ENCODE peak calls at places on chromosome 19, in six cellular contexts. One of them, this sample, is unnamed.

GRCh38 chr19:14004619-14005380 is 1.3 kb downstream of the RFX1 start:
- DNase-seq in transverse colon: peak
- DNase-seq in sigmoid colon: peak
- DNase-seq in breast epithelium: peak
- DNase-seq in HL-60: peak
- DNase-seq in GM12878: peak
- DNase-seq in this sample: no peak

GRCh38 chr19:33621811-33622504 is at the start of gene CHST8:
- DNase-seq in transverse colon: peak
- DNase-seq in sigmoid colon: no peak
- DNase-seq in breast epithelium: no peak
- DNase-seq in HL-60: no peak
- DNase-seq in GM12878: no peak
- DNase-seq in this sample: no peak

GRCh38 chr19:12766051-12766521 is 9.3 kb downstream of the HOOK2 start:
- DNase-seq in transverse colon: peak
- DNase-seq in sigmoid colon: peak
- DNase-seq in breast epithelium: peak
- DNase-seq in HL-60: no peak
- DNase-seq in GM12878: no peak
- DNase-seq in this sample: no peak

GRCh38 chr19:16899566-16900075 is 10.8 kb downstream of the F2RL3 start:
- DNase-seq in transverse colon: peak
- DNase-seq in sigmoid colon: no peak
- DNase-seq in breast epithelium: no peak
- DNase-seq in HL-60: peak
- DNase-seq in GM12878: no peak
- DNase-seq in this sample: peak

GRCh38 chr19:8262431-8262830 is 45.7 kb downstream of the CD320 start:
- DNase-seq in transverse colon: no peak
- DNase-seq in sigmoid colon: peak
- DNase-seq in breast epithelium: no peak
- DNase-seq in HL-60: no peak
- DNase-seq in GM12878: no peak
- DNase-seq in this sample: no peak

GRCh38 chr19:35522745-35523327 is 5.3 kb downstream of the SBSN start:
- DNase-seq in transverse colon: no peak
- DNase-seq in sigmoid colon: no peak
- DNase-seq in breast epithelium: no peak
- DNase-seq in HL-60: no peak
- DNase-seq in GM12878: no peak
- DNase-seq in this sample: no peak

GRCh38 chr19:18745012-18745735 is 45.9 kb downstream of the COMP start:
- DNase-seq in transverse colon: no peak
- DNase-seq in sigmoid colon: no peak
- DNase-seq in breast epithelium: no peak
- DNase-seq in HL-60: no peak
- DNase-seq in GM12878: no peak
- DNase-seq in this sample: no peak

GRCh38 chr19:10566658-10567410 is 1.0 kb upstream of the KRI1 start:
- DNase-seq in transverse colon: peak
- DNase-seq in sigmoid colon: no peak
- DNase-seq in breast epithelium: no peak
- DNase-seq in HL-60: no peak
- DNase-seq in GM12878: peak
- DNase-seq in this sample: no peak

GRCh38 chr19:55576746-55577145 is 3.9 kb downstream of the ZNF579 start:
- DNase-seq in transverse colon: no peak
- DNase-seq in sigmoid colon: no peak
- DNase-seq in breast epithelium: no peak
- DNase-seq in HL-60: no peak
- DNase-seq in GM12878: no peak
- DNase-seq in this sample: no peak

GRCh38 chr19:38731654-38732301 is 12.5 kb downstream of the CAPN12 start:
- DNase-seq in transverse colon: peak
- DNase-seq in sigmoid colon: peak
- DNase-seq in breast epithelium: peak
- DNase-seq in HL-60: no peak
- DNase-seq in GM12878: no peak
- DNase-seq in this sample: no peak

GRCh38 chr19:28422791-28423650 is 789.9 kb downstream of the UQCRFS1 start:
- DNase-seq in transverse colon: no peak
- DNase-seq in sigmoid colon: no peak
- DNase-seq in breast epithelium: no peak
- DNase-seq in HL-60: no peak
- DNase-seq in GM12878: no peak
- DNase-seq in this sample: no peak

GRCh38 chr19:10748924-10749434 is 31.1 kb downstream of the DNM2 start:
- DNase-seq in transverse colon: peak
- DNase-seq in sigmoid colon: no peak
- DNase-seq in breast epithelium: no peak
- DNase-seq in HL-60: no peak
- DNase-seq in GM12878: no peak
- DNase-seq in this sample: no peak

GRCh38 chr19:29265436-29265835 is 52.5 kb upstream of the UQCRFS1 start:
- DNase-seq in transverse colon: no peak
- DNase-seq in sigmoid colon: no peak
- DNase-seq in breast epithelium: no peak
- DNase-seq in HL-60: no peak
- DNase-seq in GM12878: no peak
- DNase-seq in this sample: no peak

GRCh38 chr19:18698321-18699167 is 15.1 kb downstream of the CRTC1 start:
- DNase-seq in transverse colon: no peak
- DNase-seq in sigmoid colon: no peak
- DNase-seq in breast epithelium: no peak
- DNase-seq in HL-60: no peak
- DNase-seq in GM12878: no peak
- DNase-seq in this sample: no peak

GRCh38 chr19:7887408-7888144 is 734 bp upstream of the LRRC8E start:
- DNase-seq in transverse colon: peak
- DNase-seq in sigmoid colon: no peak
- DNase-seq in breast epithelium: no peak
- DNase-seq in HL-60: no peak
- DNase-seq in GM12878: no peak
- DNase-seq in this sample: no peak

GRCh38 chr19:8367327-8368001 is 3.5 kb downstream of the ANGPTL4 start:
- DNase-seq in transverse colon: peak
- DNase-seq in sigmoid colon: peak
- DNase-seq in breast epithelium: peak
- DNase-seq in HL-60: no peak
- DNase-seq in GM12878: no peak
- DNase-seq in this sample: no peak

GRCh38 chr19:46495789-46496099 is at the start of gene PNMA8B:
- DNase-seq in transverse colon: no peak
- DNase-seq in sigmoid colon: peak
- DNase-seq in breast epithelium: peak
- DNase-seq in HL-60: no peak
- DNase-seq in GM12878: no peak
- DNase-seq in this sample: no peak
- TF ChIP-seq POLR2AphosphoS5 in transverse colon: no peak
- TF ChIP-seq POLR2AphosphoS5 in sigmoid colon: no peak
- TF ChIP-seq POLR2AphosphoS5 in breast epithelium: no peak
- TF ChIP-seq POLR2AphosphoS5 in HL-60: no peak
- TF ChIP-seq POLR2AphosphoS5 in GM12878: no peak
- TF ChIP-seq POLR2AphosphoS5 in this sample: no peak

GRCh38 chr19:1490020-1490310 is 185 bp downstream of the PCSK4 start:
- DNase-seq in transverse colon: no peak
- DNase-seq in sigmoid colon: no peak
- DNase-seq in breast epithelium: no peak
- DNase-seq in HL-60: no peak
- DNase-seq in GM12878: no peak
- DNase-seq in this sample: no peak
- H3K4me3 ChIP-seq in transverse colon: peak
- H3K4me3 ChIP-seq in sigmoid colon: peak
- H3K4me3 ChIP-seq in breast epithelium: peak
- H3K4me3 ChIP-seq in HL-60: peak
- H3K4me3 ChIP-seq in GM12878: peak
- H3K4me3 ChIP-seq in this sample: peak

GRCh38 chr19:45645068-45645630 is 6.0 kb upstream of the EML2 start:
- DNase-seq in transverse colon: no peak
- DNase-seq in sigmoid colon: peak
- DNase-seq in breast epithelium: no peak
- DNase-seq in HL-60: no peak
- DNase-seq in GM12878: no peak
- DNase-seq in this sample: no peak

GRCh38 chr19:45643024-45643926 is 4.1 kb upstream of the EML2 start:
- DNase-seq in transverse colon: peak
- DNase-seq in sigmoid colon: peak
- DNase-seq in breast epithelium: peak
- DNase-seq in HL-60: peak
- DNase-seq in GM12878: peak
- DNase-seq in this sample: peak

GRCh38 chr19:45646345-45646698 is 7.1 kb upstream of the EML2 start:
- DNase-seq in transverse colon: no peak
- DNase-seq in sigmoid colon: no peak
- DNase-seq in breast epithelium: no peak
- DNase-seq in HL-60: no peak
- DNase-seq in GM12878: no peak
- DNase-seq in this sample: no peak

GRCh38 chr19:45643927-45644771 is 5.0 kb upstream of the EML2 start:
- DNase-seq in transverse colon: no peak
- DNase-seq in sigmoid colon: no peak
- DNase-seq in breast epithelium: no peak
- DNase-seq in HL-60: no peak
- DNase-seq in GM12878: no peak
- DNase-seq in this sample: no peak

DNA sequence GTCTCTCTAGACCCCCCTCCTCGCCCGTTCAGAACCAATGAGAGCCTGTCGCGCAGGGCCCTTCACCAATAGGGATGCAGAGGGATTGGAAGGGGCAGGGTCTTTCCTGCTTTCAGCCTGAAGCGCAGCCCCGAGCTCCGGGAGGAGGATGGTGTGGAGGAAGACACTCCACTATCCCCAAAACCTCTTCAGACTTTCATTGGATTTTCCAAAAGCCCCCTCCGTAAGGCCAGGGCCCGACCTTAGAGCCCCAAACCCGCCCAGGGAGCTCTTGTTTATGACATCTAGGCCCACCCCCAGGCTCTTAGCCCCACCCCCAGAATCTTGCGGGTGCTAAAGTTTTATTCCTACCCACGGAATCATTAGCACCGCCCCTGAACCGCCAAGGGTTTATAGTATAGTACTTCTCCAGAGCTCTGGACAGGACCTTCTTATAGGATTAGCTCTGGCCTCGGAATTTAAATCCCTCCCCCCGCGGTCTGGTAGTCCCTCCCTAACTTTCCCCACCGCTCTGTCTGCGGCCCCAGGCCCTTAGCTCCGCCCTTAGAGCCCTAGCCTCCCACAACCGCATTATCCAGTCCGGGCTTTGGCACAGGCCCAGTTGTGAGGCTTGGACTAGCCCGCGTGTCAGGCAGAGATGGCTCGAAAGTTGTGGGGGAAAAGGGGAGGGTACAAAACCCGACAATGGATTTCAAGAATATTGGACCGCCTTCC is 6.6 kb upstream of the EML2 start:
- DNase-seq in transverse colon: peak
- DNase-seq in sigmoid colon: peak
- DNase-seq in breast epithelium: peak
- DNase-seq in HL-60: no peak
- DNase-seq in GM12878: peak
- DNase-seq in this sample: peak
- TF ChIP-seq POLR2AphosphoS5 in transverse colon: no peak
- TF ChIP-seq POLR2AphosphoS5 in sigmoid colon: no peak
- TF ChIP-seq POLR2AphosphoS5 in breast epithelium: no peak
- TF ChIP-seq POLR2AphosphoS5 in HL-60: no peak
- TF ChIP-seq POLR2AphosphoS5 in GM12878: no peak
- TF ChIP-seq POLR2AphosphoS5 in this sample: no peak

GRCh38 chr19:2229103-2230028 is 6.8 kb downstream of the PLEKHJ1 start:
- DNase-seq in transverse colon: no peak
- DNase-seq in sigmoid colon: no peak
- DNase-seq in breast epithelium: no peak
- DNase-seq in HL-60: no peak
- DNase-seq in GM12878: no peak
- DNase-seq in this sample: no peak
- H3K4me3 ChIP-seq in transverse colon: no peak
- H3K4me3 ChIP-seq in sigmoid colon: no peak
- H3K4me3 ChIP-seq in breast epithelium: no peak
- H3K4me3 ChIP-seq in HL-60: no peak
- H3K4me3 ChIP-seq in GM12878: no peak
- H3K4me3 ChIP-seq in this sample: no peak

GRCh38 chr19:48247212-48247611 is 8.5 kb downstream of the CARD8 start:
- DNase-seq in transverse colon: no peak
- DNase-seq in sigmoid colon: no peak
- DNase-seq in breast epithelium: no peak
- DNase-seq in HL-60: no peak
- DNase-seq in GM12878: no peak
- DNase-seq in this sample: no peak

GRCh38 chr19:48239582-48240141 is 16.1 kb downstream of the CARD8 start:
- DNase-seq in transverse colon: no peak
- DNase-seq in sigmoid colon: no peak
- DNase-seq in breast epithelium: no peak
- DNase-seq in HL-60: no peak
- DNase-seq in GM12878: no peak
- DNase-seq in this sample: no peak

GRCh38 chr19:48246101-48246500 is 9.6 kb downstream of the CARD8 start:
- DNase-seq in transverse colon: no peak
- DNase-seq in sigmoid colon: no peak
- DNase-seq in breast epithelium: no peak
- DNase-seq in HL-60: no peak
- DNase-seq in GM12878: no peak
- DNase-seq in this sample: no peak

GRCh38 chr19:48248081-48248833 is 7.5 kb downstream of the CARD8 start:
- DNase-seq in transverse colon: no peak
- DNase-seq in sigmoid colon: no peak
- DNase-seq in breast epithelium: no peak
- DNase-seq in HL-60: no peak
- DNase-seq in GM12878: no peak
- DNase-seq in this sample: no peak

GRCh38 chr19:48244289-48244688 is 11.4 kb downstream of the CARD8 start:
- DNase-seq in transverse colon: no peak
- DNase-seq in sigmoid colon: no peak
- DNase-seq in breast epithelium: no peak
- DNase-seq in HL-60: no peak
- DNase-seq in GM12878: no peak
- DNase-seq in this sample: no peak
- TF ChIP-seq POLR2AphosphoS5 in transverse colon: no peak
- TF ChIP-seq POLR2AphosphoS5 in sigmoid colon: no peak
- TF ChIP-seq POLR2AphosphoS5 in breast epithelium: no peak
- TF ChIP-seq POLR2AphosphoS5 in HL-60: no peak
- TF ChIP-seq POLR2AphosphoS5 in GM12878: no peak
- TF ChIP-seq POLR2AphosphoS5 in this sample: no peak

DNA sequence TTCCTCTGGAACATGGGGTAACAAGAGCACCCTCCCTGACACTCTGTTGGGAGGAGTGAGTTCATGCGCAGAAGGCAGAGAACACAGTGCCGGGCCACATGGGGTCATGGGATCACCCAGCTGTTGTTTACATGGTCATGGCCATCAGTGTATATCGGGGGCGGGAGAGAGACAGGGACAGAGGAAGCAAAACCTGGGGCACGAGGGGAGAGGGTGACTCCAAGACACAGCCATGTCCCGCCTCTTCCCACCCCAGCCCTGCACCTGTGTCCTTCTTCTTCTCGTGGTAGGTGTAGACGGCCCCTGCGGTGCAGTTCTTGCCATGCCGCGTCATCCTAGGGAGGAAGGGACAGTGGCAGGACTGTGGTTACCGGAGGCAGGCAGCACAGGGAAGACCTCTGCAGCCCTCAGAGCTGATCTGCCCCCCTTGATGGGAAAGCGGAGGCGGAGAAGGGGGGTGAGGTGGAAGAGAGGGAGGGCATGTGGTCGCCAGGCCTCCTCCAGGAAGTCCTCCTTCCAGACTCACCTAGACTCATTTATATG is 19.9 kb downstream of the NOSIP start:
- DNase-seq in transverse colon: peak
- DNase-seq in sigmoid colon: no peak
- DNase-seq in breast epithelium: peak
- DNase-seq in HL-60: no peak
- DNase-seq in GM12878: no peak
- DNase-seq in this sample: no peak
- H3K4me3 ChIP-seq in transverse colon: no peak
- H3K4me3 ChIP-seq in sigmoid colon: no peak
- H3K4me3 ChIP-seq in breast epithelium: no peak
- H3K4me3 ChIP-seq in HL-60: no peak
- H3K4me3 ChIP-seq in GM12878: no peak
- H3K4me3 ChIP-seq in this sample: no peak